ENCODE peak calls at places on chromosomes 1 and 21, in six cellular contexts. M, W, Y, K, A and S are unnamed samples.

GRCh38 chr1:101262060-101262459 is 25.2 kb downstream of the S1PR1 start:
- DNase-seq in K (peak), W (no peak), Y (no peak), M (no peak), A (no peak), S (peak)

GRCh38 chr1:66981679-66982078 is 56.9 kb downstream of the MIER1 start:
- DNase-seq in W (no peak), K (no peak), Y (no peak), M (no peak), A (peak), S (no peak)

GRCh38 chr21:42234464-42235241 is 15.7 kb downstream of the ABCG1 start:
- DNase-seq in Y (peak), K (peak), M (peak), W (peak), A (no peak), S (no peak)

GRCh38 chr1:44791364-44791801 is 3.4 kb upstream of the BEST4 start:
- DNase-seq in K (no peak), A (no peak), M (no peak), W (no peak), Y (no peak), S (no peak)

GRCh38 chr1:42735477-42736105 is 4.4 kb downstream of the CLDN19 start:
- DNase-seq in W (no peak), Y (no peak), M (no peak), A (no peak), K (no peak), S (no peak)

GRCh38 chr1:204713541-204713940 is 28.0 kb upstream of the LRRN2 start:
- DNase-seq in Y (no peak), W (peak), A (no peak), M (no peak), K (no peak), S (no peak)

GRCh38 chr1:101178688-101179491 is 57.9 kb upstream of the S1PR1 start:
- DNase-seq in W (no peak), Y (no peak), A (no peak), K (peak), M (no peak), S (no peak)

GRCh38 chr1:55870076-55870475 is 654.9 kb upstream of the USP24 start:
- DNase-seq in K (no peak), W (no peak), A (no peak), M (no peak), Y (no peak), S (no peak)

GRCh38 chr1:66930823-66931174 is 6.0 kb downstream of the MIER1 start:
- DNase-seq in W (no peak), A (no peak), Y (no peak), M (no peak), K (no peak), S (no peak)

GRCh38 chr1:226121587-226122400 is 59.3 kb downstream of the H3-3A start:
- DNase-seq in W (peak), K (peak), M (peak), Y (peak), A (peak), S (peak)

GRCh38 chr1:67746299-67746698 is 61.3 kb downstream of the GADD45A start:
- DNase-seq in M (no peak), A (no peak), Y (no peak), K (no peak), W (peak), S (no peak)

GRCh38 chr1:173064011-173064410 is 13.3 kb upstream of the TNFSF18 start:
- DNase-seq in A (no peak), M (no peak), W (no peak), Y (no peak), K (no peak), S (no peak)